ENCODE peak calls at places on chromosome 18, in six cellular contexts. Q, U, L, G, W and B are unnamed samples.

GRCh38 chr18:3180325-3180724 is 39.4 kb downstream of the MYOM1 start:
- DNase-seq in Q (no peak), U (no peak), L (peak; percentile 11), G (no peak), W (no peak), B (no peak)

GRCh38 chr18:46167971-46168370 is 63.8 kb downstream of the HAUS1 start:
- DNase-seq in Q (peak; percentile 70), U (no peak), L (no peak), G (no peak), W (no peak), B (no peak)

GRCh38 chr18:34493566-34494358 is 216.3 kb upstream of the DTNA start:
- DNase-seq in Q (peak; percentile 52), U (peak; percentile 73), L (peak; percentile 18), G (no peak), W (no peak), B (peak; percentile 61)

GRCh38 chr18:23238152-23238531 is 102.9 kb downstream of the CABLES1 start:
- DNase-seq in Q (no peak), U (no peak), L (no peak), G (no peak), W (no peak), B (peak; percentile 37)

GRCh38 chr18:22551536-22552151 is 133.9 kb upstream of the CTAGE1 start:
- DNase-seq in Q (no peak), U (no peak), L (no peak), G (no peak), W (peak; percentile 54), B (no peak)

GRCh38 chr18:67428805-67429204 is 87.7 kb downstream of the DSEL start:
- DNase-seq in Q (no peak), U (no peak), L (no peak), G (no peak), W (no peak), B (no peak)

GRCh38 chr18:73842795-73843394 is 304.7 kb downstream of the FBXO15 start:
- DNase-seq in Q (no peak), U (no peak), L (peak; percentile 23), G (no peak), W (peak; percentile 23), B (no peak)

GRCh38 chr18:32422185-32422584 is 48.5 kb downstream of the GAREM1 start:
- DNase-seq in Q (no peak), U (no peak), L (no peak), G (no peak), W (no peak), B (no peak)

DNA sequence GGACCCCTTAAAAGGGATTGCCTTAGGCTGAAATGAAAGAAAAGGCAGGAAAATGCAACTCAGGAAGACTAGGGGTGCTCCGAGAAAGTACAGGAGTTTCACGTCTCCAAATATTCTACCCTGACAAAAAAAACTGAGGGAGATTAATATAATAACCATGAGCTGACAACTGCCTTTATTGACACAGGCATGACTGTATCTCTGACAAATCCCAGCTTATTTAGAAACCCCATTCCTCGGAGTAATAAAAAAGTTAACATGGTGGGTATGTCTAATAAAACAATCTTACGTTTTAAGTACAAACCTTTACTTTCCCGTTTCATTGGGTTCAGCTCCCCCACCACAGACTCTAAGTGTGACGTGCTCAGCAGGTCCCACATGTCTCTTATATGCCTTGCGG is 7.9 kb upstream of the RBFA start:
- DNase-seq in Q (no peak), U (no peak), L (no peak), G (no peak), W (no peak), B (no peak)
- H3K9me3 ChIP-seq in Q (peaks cover 44% of the 10 kb centered on the region), U (peaks cover 15% of the 10 kb centered on the region), L (peaks cover 53% of the 10 kb centered on the region), G (peaks cover 38% of the 10 kb centered on the region), W (peaks cover 38% of the 10 kb centered on the region), B (peaks cover 8% of the 10 kb centered on the region)

DNA sequence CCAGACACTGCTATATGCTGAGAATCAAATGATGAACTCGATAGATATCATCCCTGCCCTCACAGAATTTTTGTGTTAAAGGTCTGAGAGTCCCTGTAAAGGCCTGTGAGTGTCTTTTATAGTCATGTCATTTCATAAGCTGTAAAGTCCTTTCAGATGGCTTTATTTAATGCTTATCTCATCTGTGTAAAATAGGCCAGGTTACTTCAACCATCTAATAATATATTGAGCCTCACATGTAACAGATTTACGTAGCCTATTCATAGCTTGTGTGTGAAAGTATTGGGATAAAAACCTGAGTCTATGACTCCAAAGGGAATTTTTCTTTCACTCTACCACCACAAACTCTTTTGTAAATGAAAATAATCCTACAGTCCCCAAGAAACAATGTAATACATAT is 672.0 kb upstream of the SYT4 start:
- DNase-seq in Q (no peak), U (no peak), L (no peak), G (no peak), W (no peak), B (no peak)
- H3K9me3 ChIP-seq in Q (no peaks in the 10 kb centered on the region), U (no peaks in the 10 kb centered on the region), L (peaks cover 6% of the 10 kb centered on the region), G (no peaks in the 10 kb centered on the region), W (no peaks in the 10 kb centered on the region), B (no peaks in the 10 kb centered on the region)

DNA sequence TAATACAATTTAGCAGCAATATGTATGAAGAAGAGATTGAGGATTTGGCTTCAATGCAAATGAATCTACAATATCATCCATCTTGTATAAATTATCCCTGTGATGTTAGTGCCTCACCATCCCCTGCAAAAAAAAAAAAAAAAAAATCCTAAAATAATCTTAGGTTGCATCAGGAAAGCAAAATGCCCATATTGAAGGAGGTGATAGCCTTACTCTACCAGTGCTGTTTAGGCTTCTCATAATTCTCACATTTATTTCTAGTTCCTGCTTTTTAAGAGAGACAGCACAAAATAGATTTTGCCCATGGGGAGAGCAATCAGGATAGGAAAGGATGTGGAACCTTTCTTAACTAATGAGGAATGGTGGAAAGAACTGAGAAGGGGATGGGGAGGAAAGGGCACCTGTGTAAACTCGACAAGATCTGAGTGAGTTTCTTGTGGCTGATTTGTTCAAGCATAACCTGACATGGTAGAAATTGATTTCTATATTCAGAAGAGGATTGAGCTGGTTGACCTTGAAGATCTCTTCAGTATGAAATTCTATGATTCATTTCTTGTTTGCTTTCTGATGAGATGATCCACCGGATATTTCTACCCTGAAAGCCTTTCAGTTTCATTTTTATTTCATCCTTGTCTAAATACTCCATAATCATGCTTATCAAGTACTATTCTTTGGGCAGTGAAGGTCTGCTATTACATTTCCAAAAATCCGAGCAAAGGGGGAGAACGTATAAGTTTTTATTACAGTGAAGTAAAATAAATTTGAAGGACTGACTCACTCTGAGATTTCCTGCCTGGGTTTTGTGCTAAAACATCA is 391.2 kb downstream of the PTPRM start:
- DNase-seq in Q (no peak), U (no peak), L (no peak), G (no peak), W (no peak), B (no peak)
- H3K9me3 ChIP-seq in Q (no peaks in the 10 kb centered on the region), U (no peaks in the 10 kb centered on the region), L (no peaks in the 10 kb centered on the region), G (no peaks in the 10 kb centered on the region), W (no peaks in the 10 kb centered on the region), B (no peaks in the 10 kb centered on the region)

DNA sequence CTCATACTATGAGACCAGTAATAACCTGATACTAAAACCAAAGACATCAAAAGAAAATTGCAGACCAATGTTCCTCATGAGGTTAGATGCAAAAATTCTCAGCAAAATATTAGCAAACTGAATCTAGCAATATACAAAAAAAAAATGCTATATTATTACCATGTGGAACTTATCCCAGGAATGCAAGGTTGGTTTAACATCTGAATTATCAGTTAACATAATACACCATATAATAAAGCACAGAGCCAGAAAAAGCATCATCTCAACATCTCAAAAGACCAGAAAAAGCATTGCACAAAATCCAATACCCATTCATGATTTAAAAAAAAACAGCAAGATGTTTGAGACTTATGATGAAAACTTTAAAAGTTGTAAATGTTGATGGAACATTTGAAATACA is 8.3 kb upstream of the ZCCHC2 start:
- DNase-seq in Q (no peak), U (no peak), L (no peak), G (no peak), W (no peak), B (no peak)
- H3K9me3 ChIP-seq in Q (peaks cover 35% of the 10 kb centered on the region), U (no peaks in the 10 kb centered on the region), L (peaks cover 38% of the 10 kb centered on the region), G (peaks cover 7% of the 10 kb centered on the region), W (no peaks in the 10 kb centered on the region), B (no peaks in the 10 kb centered on the region)

GRCh38 chr18:905948-906415 is 1.3 kb downstream of the ADCYAP1 start:
- DNase-seq in Q (no peak), U (peak; percentile 63), L (no peak), G (no peak), W (no peak), B (no peak)

GRCh38 chr18:905307-905947 is 756 bp downstream of the ADCYAP1 start:
- DNase-seq in Q (no peak), U (peak; percentile 62), L (no peak), G (no peak), W (no peak), B (no peak)

GRCh38 chr18:903703-904102 is 968 bp upstream of the ADCYAP1 start:
- DNase-seq in Q (peak; percentile 57), U (peak; percentile 71), L (no peak), G (no peak), W (peak; percentile 0), B (no peak)

GRCh38 chr18:902179-902718 is 2.4 kb upstream of the ADCYAP1 start:
- DNase-seq in Q (no peak), U (no peak), L (no peak), G (no peak), W (no peak), B (no peak)

DNA sequence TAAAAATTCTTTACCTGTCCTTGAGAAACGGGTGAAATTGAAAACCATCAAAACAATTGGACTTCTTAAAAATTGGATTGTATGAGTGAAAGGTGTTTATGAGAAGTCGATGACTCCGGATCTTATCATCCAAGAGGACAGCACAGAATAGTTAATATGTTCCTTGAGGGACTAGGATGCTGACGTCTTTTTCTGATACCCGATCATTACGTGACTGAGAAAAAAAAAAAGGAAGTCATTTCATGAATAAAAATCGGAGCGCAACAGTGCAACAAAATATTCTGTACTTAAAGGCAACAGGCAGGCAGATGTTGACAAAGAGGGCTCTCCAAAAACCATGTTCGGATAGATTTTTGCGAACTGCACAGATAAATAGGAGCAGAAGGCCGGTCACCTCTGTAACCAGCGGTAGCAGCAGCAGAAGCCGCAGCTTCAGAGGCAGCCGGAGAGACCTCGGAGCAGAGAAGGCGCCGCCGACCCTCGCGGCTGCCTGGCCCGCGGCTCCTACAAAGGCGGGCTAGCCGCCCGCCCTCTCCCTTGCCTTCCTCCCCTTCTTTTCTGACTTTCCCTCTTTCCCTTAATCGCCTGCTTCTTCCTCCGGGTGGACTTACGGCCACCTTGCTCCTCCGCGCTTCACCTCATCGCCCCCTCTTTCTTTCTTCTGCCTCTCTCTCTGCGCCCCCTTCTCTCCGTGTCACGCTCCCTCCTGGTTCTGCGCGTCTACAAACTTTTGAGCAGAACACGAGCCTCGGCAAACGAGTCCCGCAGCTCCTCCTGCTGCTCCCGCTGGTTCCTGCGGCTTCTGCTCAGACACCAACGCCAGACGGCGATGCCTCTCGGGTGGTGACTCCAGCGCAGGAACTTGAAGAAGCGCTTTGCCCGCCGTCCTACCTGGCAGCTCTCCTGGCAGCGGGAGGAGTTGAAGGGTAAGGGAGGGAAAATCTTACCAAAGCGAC is at the start of gene ADCYAP1:
- DNase-seq in Q (no peak), U (peak; percentile 57), L (peak; percentile 42), G (no peak), W (no peak), B (no peak)
- H3K9me3 ChIP-seq in Q (no peaks in the 10 kb centered on the region), U (no peaks in the 10 kb centered on the region), L (no peaks in the 10 kb centered on the region), G (no peaks in the 10 kb centered on the region), W (peaks cover 9% of the 10 kb centered on the region), B (no peaks in the 10 kb centered on the region)

GRCh38 chr18:36046898-36047297 is 20.5 kb downstream of the RPRD1A start:
- DNase-seq in Q (no peak), U (no peak), L (no peak), G (no peak), W (no peak), B (no peak)
- H3K9me3 ChIP-seq in Q (peaks cover 6% of the 10 kb centered on the region), U (no peaks in the 10 kb centered on the region), L (peaks cover 4% of the 10 kb centered on the region), G (no peaks in the 10 kb centered on the region), W (no peaks in the 10 kb centered on the region), B (no peaks in the 10 kb centered on the region)

GRCh38 chr18:10942998-10943397 is 206.4 kb downstream of the PIEZO2 start:
- DNase-seq in Q (no peak), U (no peak), L (no peak), G (no peak), W (no peak), B (no peak)
- H3K9me3 ChIP-seq in Q (peaks cover 24% of the 10 kb centered on the region), U (no peaks in the 10 kb centered on the region), L (peaks cover 22% of the 10 kb centered on the region), G (peaks cover 3% of the 10 kb centered on the region), W (peaks cover 11% of the 10 kb centered on the region), B (no peaks in the 10 kb centered on the region)

GRCh38 chr18:14962626-14963025 is 214.7 kb downstream of the ANKRD30B start:
- DNase-seq in Q (no peak), U (no peak), L (no peak), G (no peak), W (no peak), B (no peak)
- H3K9me3 ChIP-seq in Q (no peaks in the 10 kb centered on the region), U (no peaks in the 10 kb centered on the region), L (no peaks in the 10 kb centered on the region), G (no peaks in the 10 kb centered on the region), W (peaks cover 41% of the 10 kb centered on the region), B (no peaks in the 10 kb centered on the region)